ENCODE peak calls at places on chromosome 6, in four cellular contexts. C is psoas muscle, K is AG09309, V is bronchial epithelial cell. H is an unnamed sample.

GRCh38 chr6:24492475-24492874 is 2.3 kb upstream of the ALDH5A1 start:
- DNase-seq in C (no peak), K (no peak), V (no peak), H (no peak)

GRCh38 chr6:142172758-142173157 is 25.7 kb downstream of the VTA1 start:
- DNase-seq in C (no peak), K (no peak), V (no peak), H (no peak)

GRCh38 chr6:108945686-108946158 is 97.5 kb downstream of the ARMC2 start:
- DNase-seq in C (peak; percentile 88), K (peak; percentile 18), V (no peak), H (no peak)

GRCh38 chr6:20334961-20335360 is 66.7 kb upstream of the E2F3 start:
- DNase-seq in C (no peak), K (no peak), V (no peak), H (no peak)

GRCh38 chr6:9516207-9516606 is 898.7 kb downstream of the TFAP2A start:
- DNase-seq in C (no peak), K (no peak), V (peak; percentile 78), H (no peak)

GRCh38 chr6:38638941-38639497 is 710 bp downstream of the BTBD9 start:
- DNase-seq in C (no peak), K (no peak), V (peak; percentile 65), H (no peak)

GRCh38 chr6:129875610-129876515 is 14.7 kb upstream of the TMEM244 start:
- DNase-seq in C (no peak), K (no peak), V (no peak), H (no peak)

GRCh38 chr6:106608080-106608668 is 21.1 kb downstream of the RTN4IP1 start:
- DNase-seq in C (no peak), K (peak; percentile 43), V (peak; percentile 82), H (no peak)

GRCh38 chr6:1348675-1349074 is 36.8 kb downstream of the FOXQ1 start:
- DNase-seq in C (peak; percentile 63), K (no peak), V (no peak), H (no peak)

GRCh38 chr6:94177429-94177828 is 758.1 kb upstream of the EPHA7 start:
- DNase-seq in C (no peak), K (no peak), V (no peak), H (no peak)

GRCh38 chr6:1906625-1907024 is 296.9 kb downstream of the FOXC1 start:
- DNase-seq in C (no peak), K (no peak), V (no peak), H (no peak)

GRCh38 chr6:110178626-110179405 is 654 bp downstream of the WASF1 start:
- DNase-seq in C (peak; percentile 56), K (peak; percentile 29), V (peak; percentile 80), H (no peak)

GRCh38 chr6:86936834-86937218 is 502 bp upstream of the HTR1E start:
- DNase-seq in C (no peak), K (no peak), V (no peak), H (no peak)

GRCh38 chr6:80174931-80175572 is 68.6 kb downstream of the BCKDHB start:
- DNase-seq in C (no peak), K (peak; percentile 73), V (no peak), H (peak; percentile 69)

GRCh38 chr6:133227344-133227743 is 13.8 kb upstream of the EYA4 start:
- DNase-seq in C (no peak), K (no peak), V (no peak), H (no peak)

GRCh38 chr6:89575562-89575960 is 63.0 kb downstream of the LYRM2 start:
- DNase-seq in C (no peak), K (no peak), V (no peak), H (no peak)

GRCh38 chr6:170292778-170293164 is 1.9 kb upstream of the DLL1 start:
- DNase-seq in C (no peak), K (no peak), V (peak; percentile 46), H (no peak)

GRCh38 chr6:29652198-29652584 is 4.7 kb upstream of the MOG start:
- DNase-seq in C (no peak), K (no peak), V (no peak), H (no peak)

GRCh38 chr6:11196511-11197174 is 35.8 kb downstream of the NEDD9 start:
- DNase-seq in C (no peak), K (peak; percentile 76), V (no peak), H (peak; percentile 86)

GRCh38 chr6:151284012-151284411 is 44.2 kb downstream of the AKAP12 start:
- DNase-seq in C (no peak), K (no peak), V (peak; percentile 95), H (no peak)

GRCh38 chr6:123323419-123324329 is 313.1 kb downstream of the TRDN start:
- DNase-seq in C (no peak), K (no peak), V (peak; percentile 65), H (no peak)

GRCh38 chr6:144659202-144659731 is 374.1 kb downstream of the UTRN start:
- DNase-seq in C (no peak), K (no peak), V (no peak), H (no peak)

GRCh38 chr6:126657556-126658129 is 317.7 kb downstream of the CENPW start:
- DNase-seq in C (no peak), K (no peak), V (peak; percentile 48), H (no peak)

DNA sequence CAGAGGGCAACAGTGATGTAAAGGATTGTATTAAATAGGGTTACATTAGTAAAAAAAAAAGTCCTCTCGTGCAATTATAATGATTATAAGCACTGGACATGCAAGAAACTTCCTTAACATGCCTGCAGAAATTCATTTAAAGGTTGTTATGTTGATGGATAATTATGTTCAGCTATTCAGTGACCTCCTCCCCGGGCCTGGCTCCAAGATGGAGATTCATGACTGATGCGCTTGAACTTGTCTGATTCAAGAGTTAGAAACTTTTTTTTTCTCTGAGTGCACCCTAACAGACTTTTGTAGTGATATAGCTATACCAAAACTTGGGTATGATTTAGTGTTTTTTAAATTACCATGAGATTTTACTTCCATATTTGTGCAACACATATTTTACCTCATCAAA is 1170.0 kb upstream of the CITED2 start:
- DNase-seq in C (no peak), K (no peak), V (no peak), H (no peak)
- H3K4me3 ChIP-seq in C (no peak overlapping the region), K (no peak overlapping the region), V (no peak overlapping the region), H (no peak overlapping the region)

GRCh38 chr6:104896914-104897313 is 37.2 kb upstream of the HACE1 start:
- DNase-seq in C (no peak), K (no peak), V (peak; percentile 23), H (no peak)
- TF ChIP-seq CTCF in C (no peak), K (peak; percentile 5), V (no peak), H (no peak)

GRCh38 chr6:33296797-33297405 is 1.8 kb downstream of the RGL2 start:
- DNase-seq in C (no peak), K (no peak), V (no peak), H (no peak)
- H3K4me3 ChIP-seq in C (peak overlapping the region; percentile 82), K (peak overlapping the region; percentile 77), V (peak overlapping the region; percentile 90), H (peak overlapping the region; percentile 85)

DNA sequence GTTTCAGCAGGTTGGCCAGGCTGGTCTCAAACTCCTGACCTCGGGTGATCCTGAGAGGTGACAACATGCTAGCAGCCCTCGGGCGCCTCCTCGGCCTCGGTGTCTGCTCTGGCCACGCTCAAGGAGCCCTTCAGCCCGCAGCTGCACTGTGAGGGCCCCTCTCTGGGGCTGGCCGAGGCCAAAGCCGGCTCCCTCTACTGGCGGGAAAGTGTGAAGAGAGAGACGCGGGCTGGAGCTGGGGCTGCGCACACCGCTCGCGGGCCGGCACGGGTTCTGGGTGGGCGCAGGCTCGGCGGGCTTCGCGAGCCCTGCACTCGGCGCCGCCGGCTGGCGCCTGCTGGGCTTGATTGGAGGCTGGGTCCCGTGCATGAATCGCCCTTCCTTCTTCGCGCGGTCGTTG is 80.8 kb upstream of the RBM24 start:
- DNase-seq in C (no peak), K (no peak), V (no peak), H (no peak)
- TF ChIP-seq CTCF in C (no peak), K (no peak), V (no peak), H (no peak)

GRCh38 chr6:98583506-98583905 is 250.9 kb upstream of the POU3F2 start:
- DNase-seq in C (no peak), K (no peak), V (no peak), H (no peak)
- H3K4me3 ChIP-seq in C (no peak overlapping the region), K (no peak overlapping the region), V (no peak overlapping the region), H (no peak overlapping the region)

GRCh38 chr6:159941286-159942113 is 27.4 kb upstream of the IGF2R start:
- DNase-seq in C (no peak), K (no peak), V (peak; percentile 50), H (no peak)
- TF ChIP-seq CTCF in C (peak; percentile 59), K (peak; percentile 68), V (peak; percentile 49), H (peak; percentile 47)

GRCh38 chr6:35021014-35021413 is 120.1 kb downstream of the TCP11 start:
- DNase-seq in C (no peak), K (no peak), V (no peak), H (no peak)
- H3K4me3 ChIP-seq in C (peak overlapping the region; percentile 6), K (no peak overlapping the region), V (no peak overlapping the region), H (no peak overlapping the region)

H was measured in AG04449.